ENCODE peak calls at places on chromosomes 7 and 10, in ten cellular contexts. Y is adrenal gland, U is transverse colon, Q is A549, E is heart left ventricle, G is right lobe of liver, T is endothelial cell of umbilical vein, Z is uterus, C is stomach, K is spleen. M is an unnamed sample.

GRCh38 chr7:83301416-83301815 is 138.7 kb upstream of the PCLO start:
- DNase-seq in Y (no peak), K (no peak), Q (peak), U (no peak), C (no peak), T (peak), E (no peak), G (no peak), Z (no peak), M (no peak)

GRCh38 chr7:75536940-75537538 is 44.9 kb downstream of the SPDYE5 start:
- DNase-seq in U (no peak), T (no peak), C (no peak), E (no peak), G (no peak), K (no peak), Q (no peak), Z (no peak), Y (no peak), M (no peak)

GRCh38 chr10:24256619-24257018 is 47.7 kb downstream of the KIAA1217 start:
- DNase-seq in E (no peak), T (no peak), Q (no peak), Y (no peak), G (no peak), Z (no peak), K (no peak), U (no peak), C (no peak), M (no peak)

GRCh38 chr7:76051840-76052239 is 3.9 kb downstream of the MDH2 start:
- DNase-seq in Y (no peak), T (no peak), K (no peak), Q (no peak), Z (no peak), G (no peak), U (no peak), E (no peak), C (no peak), M (no peak)

GRCh38 chr7:123191132-123191531 is 8.6 kb downstream of the SLC13A1 start:
- DNase-seq in U (no peak), Q (peak), K (no peak), Y (no peak), E (no peak), C (peak), G (no peak), T (no peak), Z (no peak), M (no peak)

GRCh38 chr7:5773661-5774086 is 7.8 kb downstream of the RNF216 start:
- DNase-seq in Z (peak), Y (peak), Q (peak), E (no peak), U (no peak), K (no peak), G (no peak), C (no peak), T (peak), M (no peak)

GRCh38 chr7:24381919-24382505 is 98.0 kb downstream of the NPY start:
- DNase-seq in Q (peak), Y (no peak), G (no peak), U (no peak), E (no peak), Z (no peak), K (no peak), C (no peak), T (no peak), M (no peak)

GRCh38 chr10:113171662-113172061 is 221.6 kb downstream of the TCF7L2 start:
- DNase-seq in K (no peak), Z (no peak), C (no peak), Q (no peak), U (no peak), T (no peak), E (no peak), G (no peak), Y (no peak), M (no peak)

GRCh38 chr10:12730809-12731519 is 270.5 kb downstream of the CCDC3 start:
- DNase-seq in U (no peak), Y (no peak), T (no peak), Q (no peak), Z (no peak), K (no peak), E (no peak), C (no peak), G (no peak), M (no peak)

GRCh38 chr10:61903184-61903990 is 1.9 kb downstream of the ARID5B start:
- DNase-seq in U (peak), Y (peak), Q (peak), T (peak), K (peak), E (peak), C (peak), G (peak), Z (peak), M (no peak)

GRCh38 chr7:133015879-133016278 is 66.0 kb downstream of the CHCHD3 start:
- DNase-seq in Z (no peak), T (no peak), K (no peak), Q (no peak), U (no peak), Y (no peak), E (no peak), G (no peak), C (no peak), M (no peak)

GRCh38 chr7:23426876-23427275 is 43.4 kb downstream of the IGF2BP3 start:
- DNase-seq in Y (no peak), U (no peak), Z (no peak), E (no peak), T (no peak), Q (no peak), C (no peak), K (no peak), G (no peak), M (no peak)

GRCh38 chr7:95311389-95311788 is 12.9 kb downstream of the PON1 start:
- DNase-seq in C (no peak), T (no peak), Q (no peak), U (no peak), Z (no peak), E (no peak), Y (no peak), K (no peak), G (no peak), M (no peak)

GRCh38 chr7:2929321-2930201 is 85.5 kb upstream of the GNA12 start:
- DNase-seq in G (peak), Z (no peak), E (no peak), C (no peak), Q (no peak), Y (no peak), U (no peak), K (peak), T (no peak), M (no peak)

GRCh38 chr10:6062101-6062771 is at the start of gene IL2RA:
- DNase-seq in E (peak), G (no peak), U (peak), K (peak), Q (no peak), C (peak), T (no peak), Y (no peak), Z (no peak), M (no peak)

GRCh38 chr10:124693801-124694416 is 50.3 kb downstream of the FAM53B start:
- DNase-seq in K (peak), E (no peak), C (no peak), G (no peak), T (no peak), Q (no peak), Y (no peak), Z (no peak), U (no peak), M (no peak)
- H3K4me3 ChIP-seq in K (peak), E (no peak), C (no peak), G (no peak), T (no peak), Q (no peak), Y (no peak), Z (no peak), U (no peak), M (no peak)

DNA sequence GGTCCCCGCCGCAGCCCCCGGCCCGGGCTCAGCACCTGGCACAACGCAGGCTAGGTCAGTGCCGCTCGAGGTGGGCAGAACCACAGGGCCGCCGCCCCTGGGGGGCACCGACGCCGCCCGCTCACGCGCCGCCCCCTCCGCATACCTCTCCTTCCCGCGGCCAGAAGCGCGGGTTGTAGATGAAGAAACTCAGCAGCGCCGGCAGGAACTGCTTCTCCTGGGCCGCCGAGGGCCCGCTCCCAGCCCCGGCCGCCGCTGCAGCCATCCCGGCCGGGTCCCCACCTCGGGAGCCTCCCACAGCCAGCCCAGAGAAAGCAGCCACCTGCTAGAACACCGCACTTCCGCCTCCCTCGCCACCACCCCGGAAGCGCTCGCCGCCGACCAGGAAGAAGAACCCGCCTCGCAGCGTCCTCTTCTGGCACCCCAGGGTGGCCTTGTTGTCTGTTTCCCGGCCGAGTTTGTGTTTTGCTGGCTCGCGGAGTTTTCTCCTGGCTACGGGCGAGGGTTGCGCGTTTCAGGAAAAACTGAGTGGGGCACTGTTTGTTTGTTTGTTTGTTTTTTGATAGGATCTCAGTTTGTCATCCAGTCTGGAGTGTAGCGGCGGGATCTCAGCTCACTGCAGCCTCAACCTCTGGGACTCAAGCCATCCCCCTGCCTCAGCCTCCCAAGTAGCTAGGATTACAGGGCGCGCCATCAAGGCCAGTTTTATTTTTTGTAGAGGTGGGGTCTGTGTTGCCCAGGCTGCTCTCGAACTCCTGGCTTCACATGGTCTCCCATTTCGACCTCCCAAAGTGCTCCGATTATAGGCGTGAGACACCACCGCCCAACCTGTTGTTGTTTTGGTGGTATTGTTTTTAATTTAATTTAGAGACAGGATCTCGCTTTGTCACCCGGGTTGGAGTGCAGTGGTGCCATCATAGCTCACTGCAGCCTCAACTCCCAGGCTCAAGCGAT is 17.7 kb downstream of the OCM2 start:
- DNase-seq in Y (peak), K (peak), C (peak), G (peak), Z (peak), Q (peak), U (peak), E (peak), T (peak), M (peak)
- TF ChIP-seq POLR2A in Y (no peak), K (no peak), C (no peak), G (peak), Z (no peak), Q (peak), U (peak), E (no peak), T (peak), M (peak)

DNA sequence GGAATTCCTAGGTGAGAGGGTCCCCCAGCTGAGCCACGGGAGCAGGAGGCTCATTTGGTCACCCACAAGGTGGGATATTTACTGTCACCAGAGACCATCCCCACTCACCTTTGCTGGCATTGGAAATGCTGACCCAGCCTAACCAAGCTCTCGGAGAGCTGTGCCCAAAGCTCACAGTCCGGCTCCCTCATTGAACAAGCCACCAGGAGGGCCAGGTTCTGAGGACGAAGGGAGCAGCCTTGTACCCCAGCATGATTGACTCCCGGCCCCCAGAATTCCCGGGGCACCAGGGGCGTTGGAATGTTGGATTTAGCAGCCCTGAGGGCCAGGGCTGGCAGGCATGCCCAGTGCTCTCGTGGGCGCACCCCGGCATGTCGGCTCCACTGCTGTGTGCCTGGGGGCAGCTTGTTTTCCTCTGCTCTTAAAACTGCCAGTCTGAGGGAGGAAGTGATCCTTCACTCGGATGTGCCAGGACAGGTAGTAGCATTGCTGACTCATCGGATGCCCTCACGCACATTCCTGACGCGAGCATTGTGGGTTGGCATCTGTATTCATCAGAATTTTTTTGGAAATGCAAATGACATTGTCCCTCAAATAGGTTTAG is 23.3 kb downstream of the CLIP2 start:
- DNase-seq in C (no peak), G (no peak), Q (no peak), U (no peak), E (no peak), Y (no peak), K (no peak), Z (no peak), T (no peak), M (no peak)
- H3K4me3 ChIP-seq in C (no peak), G (no peak), Q (no peak), U (no peak), E (no peak), Y (no peak), K (no peak), Z (no peak), T (no peak), M (no peak)

GRCh38 chr10:80202934-80203834 is 2.2 kb downstream of the ANXA11 start:
- DNase-seq in T (peak), Z (peak), Q (peak), Y (peak), G (peak), C (peak), U (peak), E (peak), K (peak), M (no peak)
- TF ChIP-seq POLR2A in T (no peak), Z (peak), Q (no peak), Y (no peak), G (peak), C (no peak), U (peak), E (no peak), K (no peak), M (peak)

DNA sequence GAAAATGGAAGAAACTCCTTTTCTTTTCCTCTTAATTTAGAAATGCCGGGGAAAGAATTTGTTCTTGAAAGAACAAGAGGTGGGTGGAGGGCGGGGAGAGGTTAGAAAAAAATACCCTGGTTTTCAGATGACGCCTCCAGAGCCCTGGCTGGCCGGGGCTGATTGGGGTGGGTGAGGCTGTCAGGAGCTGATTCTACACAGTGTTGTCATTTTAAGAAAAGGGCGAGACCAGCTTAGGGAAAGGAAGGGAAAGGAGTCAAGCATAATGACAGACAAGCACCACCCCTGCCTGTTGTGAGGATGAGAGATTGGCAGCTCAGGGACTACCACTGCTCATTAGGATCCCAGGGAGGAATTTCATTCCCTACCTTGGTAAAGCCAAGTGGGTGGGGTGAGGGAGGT is 9.9 kb upstream of the FAM180A start:
- DNase-seq in Z (no peak), G (no peak), E (peak), K (no peak), Y (peak), U (no peak), Q (no peak), T (peak), C (no peak), M (no peak)
- H3K4me3 ChIP-seq in Z (peak), G (no peak), E (peak), K (no peak), Y (no peak), U (no peak), Q (no peak), T (no peak), C (no peak), M (peak)

DNA sequence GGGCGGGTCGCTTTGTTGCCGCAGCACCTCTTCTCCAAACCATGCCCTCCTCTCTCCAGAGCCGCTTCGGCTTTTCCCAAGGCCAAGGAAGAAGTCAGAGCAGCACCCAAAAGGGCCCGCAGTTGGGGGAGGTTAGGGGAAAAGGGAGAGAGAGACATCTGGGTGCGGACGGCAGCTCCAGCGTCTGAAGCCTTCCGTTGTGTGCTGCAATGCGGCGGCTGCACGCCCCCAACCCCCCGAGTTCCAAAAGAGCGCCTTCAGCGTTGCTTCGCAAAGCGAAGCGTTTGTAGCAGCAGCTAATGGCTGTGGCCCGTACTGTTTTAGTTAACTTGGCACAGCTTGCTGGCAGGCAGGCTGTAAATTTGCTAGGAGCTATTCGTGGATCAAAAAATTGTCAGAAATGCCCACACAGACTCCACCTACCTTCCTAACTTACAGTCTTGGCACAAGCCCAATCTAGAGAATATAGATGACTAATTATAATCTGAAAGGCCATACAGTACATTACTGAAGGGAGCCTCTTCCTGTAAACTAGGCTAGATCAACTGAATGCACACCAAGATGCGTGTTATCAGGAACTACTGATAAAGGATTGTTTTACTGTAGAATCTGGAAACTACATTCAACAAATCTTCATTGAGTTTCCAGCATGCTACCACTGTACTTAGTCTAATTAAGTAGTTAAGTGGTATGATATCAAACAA is 1.1 kb upstream of the KBTBD2 start:
- DNase-seq in K (peak), U (peak), Z (peak), G (peak), C (peak), T (peak), Y (peak), E (peak), Q (peak), M (no peak)
- TF ChIP-seq POLR2A in K (no peak), U (no peak), Z (no peak), G (no peak), C (no peak), T (peak), Y (no peak), E (no peak), Q (no peak), M (no peak)

GRCh38 chr10:95513941-95514392 is 47.2 kb downstream of the SORBS1 start:
- DNase-seq in G (no peak), Q (peak), Z (peak), C (peak), U (no peak), T (peak), K (no peak), E (peak), Y (peak), M (no peak)
- H3K4me3 ChIP-seq in G (no peak), Q (no peak), Z (no peak), C (no peak), U (no peak), T (no peak), K (no peak), E (no peak), Y (no peak), M (no peak)

M was measured in esophagus squamous epithelium.